ENCODE peak calls at places on chromosomes 11 and 22, in five cellular contexts. O is SK-N-SH, N is HepG2, B is GM12878, C is K562. D is an unnamed sample.

GRCh38 chr11:35087648-35088047 is 51.3 kb upstream of the CD44 start:
- DNase-seq in O (no peak), B (no peak), N (no peak), C (no peak), D (no peak)

GRCh38 chr11:69463181-69463891 is 18.1 kb upstream of the LINC01488 start:
- DNase-seq in N (peak), B (no peak), O (peak), C (no peak), D (no peak)

GRCh38 chr11:28863422-28863821 is 755.2 kb downstream of the METTL15 start:
- DNase-seq in O (no peak), N (no peak), C (no peak), B (no peak), D (no peak)

GRCh38 chr22:29877620-29878019 is 5.4 kb upstream of the MTMR3 start:
- DNase-seq in B (no peak), O (no peak), C (no peak), N (no peak), D (peak)

GRCh38 chr11:120546312-120547205 is 35.0 kb downstream of the GRIK4 start:
- DNase-seq in C (no peak), B (no peak), O (no peak), N (no peak), D (no peak)

GRCh38 chr11:11931461-11932055 is 76.9 kb downstream of the DKK3 start:
- DNase-seq in N (peak), O (peak), B (no peak), C (peak), D (no peak)

GRCh38 chr22:29916007-29916544 is 33.1 kb downstream of the MTMR3 start:
- DNase-seq in O (no peak), N (no peak), C (no peak), B (no peak), D (no peak)

GRCh38 chr11:124481365-124482323 is 36.1 kb upstream of the OR8B8 start:
- DNase-seq in C (peak), O (peak), B (no peak), N (peak), D (no peak)

GRCh38 chr11:123137496-123138270 is 57.4 kb downstream of the CLMP start:
- DNase-seq in C (no peak), N (no peak), O (peak), B (no peak), D (peak)

GRCh38 chr11:122741613-122742012 is 86.1 kb downstream of the UBASH3B start:
- DNase-seq in O (no peak), N (no peak), B (no peak), C (no peak), D (no peak)

GRCh38 chr11:120133216-120134105 is 4.5 kb downstream of the TRIM29 start:
- DNase-seq in B (no peak), C (no peak), O (peak), N (no peak), D (peak)

GRCh38 chr22:35329114-35329847 is 29.6 kb downstream of the TOM1 start:
- DNase-seq in B (no peak), O (no peak), C (no peak), N (no peak), D (no peak)

GRCh38 chr22:38175206-38176118 is 6.2 kb downstream of the PLA2G6 start:
- DNase-seq in C (no peak), O (no peak), N (no peak), B (no peak), D (no peak)

GRCh38 chr11:12075822-12076821 is 34.3 kb upstream of the MICAL2 start:
- DNase-seq in C (no peak), O (no peak), B (no peak), N (no peak), D (no peak)

GRCh38 chr11:125314264-125315087 is 149.9 kb downstream of the PKNOX2 start:
- DNase-seq in O (no peak), C (no peak), N (no peak), B (no peak), D (no peak)

GRCh38 chr11:7609521-7609920 is 63.8 kb downstream of the CYB5R2 start:
- DNase-seq in B (no peak), C (no peak), N (no peak), O (no peak), D (no peak)

GRCh38 chr11:68546555-68546954 is 86.0 kb downstream of the PPP6R3 start:
- DNase-seq in C (peak), N (peak), B (no peak), O (no peak), D (no peak)

GRCh38 chr11:121886005-121886739 is 229.8 kb downstream of the BLID start:
- DNase-seq in B (no peak), C (no peak), N (no peak), O (no peak), D (no peak)

GRCh38 chr11:76740772-76741171 is 42.4 kb upstream of the TSKU start:
- DNase-seq in C (no peak), N (no peak), B (no peak), O (no peak), D (no peak)

GRCh38 chr11:90476442-90477007 is 253.7 kb upstream of the CHORDC1 start:
- DNase-seq in B (peak), O (peak), C (no peak), N (peak), D (peak)

GRCh38 chr11:10498426-10499250 is 42.3 kb downstream of the RNF141 start:
- DNase-seq in O (no peak), N (no peak), C (no peak), B (no peak), D (peak)

GRCh38 chr11:70844387-70844786 is 408.0 kb downstream of the SHANK2 start:
- DNase-seq in C (no peak), N (no peak), O (no peak), B (no peak), D (no peak)
- H3K9ac ChIP-seq in C (no peak), N (no peak), O (no peak), B (no peak), D (no peak)

DNA sequence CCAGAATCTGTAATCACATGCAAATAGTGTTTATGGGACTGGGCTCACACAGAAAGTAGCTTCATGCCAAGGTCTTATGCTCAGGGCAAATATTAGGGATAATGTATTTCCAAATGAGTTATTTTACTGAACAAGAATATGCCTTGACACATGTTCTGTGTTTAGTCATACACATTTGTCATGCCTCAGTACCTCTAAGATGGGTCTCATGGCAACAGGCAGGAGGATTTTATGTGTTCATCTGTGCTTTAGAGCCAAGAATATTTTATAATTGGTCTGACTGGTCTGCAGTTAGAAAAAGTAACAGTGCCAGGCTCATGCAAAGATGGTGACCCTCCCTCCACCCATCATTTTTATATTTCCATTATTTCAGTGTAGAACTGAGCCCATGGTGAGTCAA is 49.1 kb downstream of the JAM3 start:
- DNase-seq in O (no peak), B (no peak), C (no peak), N (no peak), D (no peak)
- TF ChIP-seq TAF1 in O (no peak), B (no peak), C (no peak), N (no peak), D (no peak)

GRCh38 chr22:36640106-36640672 is 63.4 kb downstream of the CACNG2 start:
- DNase-seq in O (no peak), B (no peak), C (no peak), N (no peak), D (no peak)

GRCh38 chr22:36644333-36644757 is 59.2 kb downstream of the CACNG2 start:
- DNase-seq in N (peak), O (no peak), B (no peak), C (peak), D (no peak)

GRCh38 chr22:36643033-36643432 is 60.5 kb downstream of the CACNG2 start:
- DNase-seq in C (no peak), B (no peak), O (no peak), N (no peak), D (no peak)

GRCh38 chr22:36636916-36637315 is 66.6 kb downstream of the CACNG2 start:
- DNase-seq in C (no peak), O (no peak), N (no peak), B (no peak), D (no peak)

DNA sequence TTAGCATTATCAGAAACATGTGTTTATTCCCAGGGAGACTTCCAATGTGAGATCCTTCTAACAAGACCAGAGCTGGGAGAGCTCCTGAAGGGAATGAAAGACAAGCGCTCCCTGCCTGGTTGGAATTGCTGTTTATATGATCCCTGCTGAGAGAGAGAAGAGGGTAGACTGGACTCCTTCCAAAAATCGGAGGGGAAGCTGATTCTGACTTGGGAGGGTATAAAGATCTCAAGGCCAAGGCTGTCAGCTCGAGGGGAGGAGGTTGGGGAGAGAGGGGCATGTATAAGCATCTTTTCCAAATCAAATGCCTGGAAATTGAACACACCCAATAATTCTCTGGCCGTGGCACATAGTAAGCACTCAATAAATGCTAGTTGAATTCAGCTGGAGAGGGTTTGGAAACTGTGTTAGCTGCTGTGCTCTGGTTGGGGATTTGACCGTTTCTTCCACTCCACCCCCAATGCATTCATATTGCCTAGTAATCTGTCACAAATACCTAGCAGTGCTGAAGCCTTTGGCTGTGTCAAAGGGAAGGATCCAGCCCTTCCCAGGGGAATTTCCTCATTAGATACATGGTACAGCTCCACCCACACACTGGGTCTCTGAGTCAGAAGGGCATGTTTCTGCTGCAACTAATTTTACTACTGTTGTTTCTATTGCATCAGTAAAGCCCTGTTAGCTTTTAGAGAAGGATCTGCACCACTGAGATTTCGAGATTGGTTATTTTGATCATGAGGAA is 61.5 kb downstream of the CACNG2 start:
- DNase-seq in C (no peak), B (no peak), N (no peak), O (no peak), D (no peak)
- TF ChIP-seq YY1 in C (no peak), B (no peak), N (no peak), O (no peak), D (no peak)

GRCh38 chr22:23536821-23537345 is 43.2 kb downstream of the IGLL1 start:
- DNase-seq in N (no peak), O (no peak), B (no peak), C (no peak), D (no peak)
- H3K9ac ChIP-seq in N (peak), O (no peak), B (no peak), C (no peak), D (no peak)

GRCh38 chr11:8650401-8650990 is 32.0 kb downstream of the TRIM66 start:
- DNase-seq in C (no peak), B (no peak), O (no peak), N (no peak), D (no peak)
- TF ChIP-seq TAF1 in C (no peak), B (no peak), O (no peak), N (no peak), D (no peak)

GRCh38 chr11:71562120-71562519 is 3.2 kb upstream of the KRTAP5-10 start:
- DNase-seq in B (no peak), N (no peak), C (no peak), O (no peak), D (no peak)

GRCh38 chr11:71564430-71564829 is 933 bp upstream of the KRTAP5-10 start:
- DNase-seq in B (no peak), N (no peak), C (no peak), O (no peak), D (no peak)

GRCh38 chr11:71566081-71566620 is 788 bp downstream of the KRTAP5-10 start:
- DNase-seq in C (no peak), O (no peak), N (no peak), B (no peak), D (no peak)

GRCh38 chr11:71565263-71565662 is at the start of gene KRTAP5-10:
- DNase-seq in B (no peak), O (no peak), C (no peak), N (no peak), D (no peak)

GRCh38 chr11:71563401-71563800 is 2.0 kb upstream of the KRTAP5-10 start:
- DNase-seq in N (peak), O (peak), B (no peak), C (peak), D (no peak)
- TF ChIP-seq YY1 in N (no peak), O (no peak), B (peak), C (no peak), D (no peak)

D was measured in H1.